ENCODE peak calls at places on chromosomes 3 and 15, in ten cellular contexts. C, L, H, O, X, R, D, S, M and F are unnamed samples.

GRCh38 chr3:148601766-148602685 is 95.7 kb upstream of the AGTR1 start:
- DNase-seq in C (no peak), L (no peak), H (no peak), O (no peak), X (no peak), R (no peak), D (no peak), S (no peak), M (no peak), F (no peak)

GRCh38 chr15:50183112-50183794 is 1.3 kb downstream of the SLC27A2 start:
- DNase-seq in C (no peak), L (no peak), H (no peak), O (no peak), X (no peak), R (no peak), D (no peak), S (no peak), M (no peak), F (no peak)

GRCh38 chr3:11769704-11770103 is 77.0 kb downstream of the TAMM41 start:
- DNase-seq in C (no peak), L (no peak), H (no peak), O (no peak), X (no peak), R (no peak), D (no peak), S (no peak), M (peak), F (no peak)

GRCh38 chr3:183260167-183260904 is 7.3 kb downstream of the B3GNT5 start:
- DNase-seq in C (no peak), L (no peak), H (no peak), O (no peak), X (no peak), R (no peak), D (peak), S (no peak), M (no peak), F (no peak)

GRCh38 chr15:26891448-26891881 is 24.6 kb downstream of the GABRA5 start:
- DNase-seq in C (peak), L (peak), H (no peak), O (no peak), X (peak), R (peak), D (peak), S (peak), M (peak), F (peak)

GRCh38 chr3:118688396-118688884 is 346.2 kb downstream of the IGSF11 start:
- DNase-seq in C (no peak), L (no peak), H (no peak), O (no peak), X (no peak), R (no peak), D (no peak), S (no peak), M (peak), F (no peak)

GRCh38 chr15:80093854-80094418 is 34.5 kb downstream of the ZFAND6 start:
- DNase-seq in C (peak), L (peak), H (no peak), O (no peak), X (peak), R (no peak), D (no peak), S (no peak), M (peak), F (no peak)

GRCh38 chr15:52103217-52104207 is 9.1 kb downstream of the BCL2L10 start:
- DNase-seq in C (peak), L (no peak), H (peak), O (no peak), X (peak), R (peak), D (peak), S (peak), M (peak), F (peak)

GRCh38 chr3:124033360-124034015 is 41.6 kb upstream of the ROPN1 start:
- DNase-seq in C (no peak), L (no peak), H (no peak), O (peak), X (peak), R (peak), D (no peak), S (no peak), M (no peak), F (no peak)

GRCh38 chr15:29805043-29805707 is 17.1 kb downstream of the TJP1 start:
- DNase-seq in C (peak), L (no peak), H (no peak), O (no peak), X (no peak), R (no peak), D (no peak), S (no peak), M (peak), F (peak)

GRCh38 chr3:195556390-195556789 is 13.3 kb upstream of the PPP1R2 start:
- DNase-seq in C (no peak), L (no peak), H (no peak), O (no peak), X (no peak), R (no peak), D (peak), S (no peak), M (no peak), F (no peak)

GRCh38 chr3:47762233-47762632 is 19.5 kb downstream of the SMARCC1 start:
- DNase-seq in C (peak), L (no peak), H (no peak), O (no peak), X (no peak), R (no peak), D (no peak), S (no peak), M (no peak), F (no peak)

GRCh38 chr15:90465140-90465929 is 64.4 kb upstream of the CRTC3 start:
- DNase-seq in C (no peak), L (no peak), H (no peak), O (no peak), X (no peak), R (no peak), D (no peak), S (no peak), M (no peak), F (peak)

GRCh38 chr15:88695046-88695445 is 56.2 kb downstream of the ISG20 start:
- DNase-seq in C (no peak), L (no peak), H (no peak), O (no peak), X (no peak), R (no peak), D (no peak), S (no peak), M (no peak), F (no peak)

GRCh38 chr3:128971421-128971820 is 22.5 kb downstream of the CFAP92 start:
- DNase-seq in C (peak), L (no peak), H (peak), O (no peak), X (no peak), R (no peak), D (no peak), S (no peak), M (no peak), F (peak)

GRCh38 chr3:192816274-192816853 is 89.0 kb upstream of the FGF12 start:
- DNase-seq in C (no peak), L (peak), H (no peak), O (no peak), X (no peak), R (no peak), D (peak), S (no peak), M (peak), F (no peak)

GRCh38 chr3:59142581-59142980 is 92.8 kb upstream of the CFAP20DC start:
- DNase-seq in C (no peak), L (no peak), H (no peak), O (no peak), X (no peak), R (no peak), D (no peak), S (no peak), M (no peak), F (no peak)

GRCh38 chr3:143070977-143071551 is 48.5 kb upstream of the CHST2 start:
- DNase-seq in C (no peak), L (no peak), H (no peak), O (no peak), X (no peak), R (no peak), D (no peak), S (no peak), M (peak), F (peak)

GRCh38 chr3:136818851-136819783 is at the start of gene SLC35G2:
- DNase-seq in C (peak), L (peak), H (peak), O (peak), X (peak), R (peak), D (peak), S (no peak), M (peak), F (peak)

GRCh38 chr3:126487151-126487771 is 11.6 kb upstream of the ZXDC start:
- DNase-seq in C (peak), L (no peak), H (no peak), O (no peak), X (no peak), R (no peak), D (no peak), S (no peak), M (peak), F (no peak)

GRCh38 chr3:72246685-72247084 is 461.7 kb upstream of the PROK2 start:
- DNase-seq in C (peak), L (no peak), H (no peak), O (no peak), X (no peak), R (no peak), D (no peak), S (no peak), M (no peak), F (no peak)

DNA sequence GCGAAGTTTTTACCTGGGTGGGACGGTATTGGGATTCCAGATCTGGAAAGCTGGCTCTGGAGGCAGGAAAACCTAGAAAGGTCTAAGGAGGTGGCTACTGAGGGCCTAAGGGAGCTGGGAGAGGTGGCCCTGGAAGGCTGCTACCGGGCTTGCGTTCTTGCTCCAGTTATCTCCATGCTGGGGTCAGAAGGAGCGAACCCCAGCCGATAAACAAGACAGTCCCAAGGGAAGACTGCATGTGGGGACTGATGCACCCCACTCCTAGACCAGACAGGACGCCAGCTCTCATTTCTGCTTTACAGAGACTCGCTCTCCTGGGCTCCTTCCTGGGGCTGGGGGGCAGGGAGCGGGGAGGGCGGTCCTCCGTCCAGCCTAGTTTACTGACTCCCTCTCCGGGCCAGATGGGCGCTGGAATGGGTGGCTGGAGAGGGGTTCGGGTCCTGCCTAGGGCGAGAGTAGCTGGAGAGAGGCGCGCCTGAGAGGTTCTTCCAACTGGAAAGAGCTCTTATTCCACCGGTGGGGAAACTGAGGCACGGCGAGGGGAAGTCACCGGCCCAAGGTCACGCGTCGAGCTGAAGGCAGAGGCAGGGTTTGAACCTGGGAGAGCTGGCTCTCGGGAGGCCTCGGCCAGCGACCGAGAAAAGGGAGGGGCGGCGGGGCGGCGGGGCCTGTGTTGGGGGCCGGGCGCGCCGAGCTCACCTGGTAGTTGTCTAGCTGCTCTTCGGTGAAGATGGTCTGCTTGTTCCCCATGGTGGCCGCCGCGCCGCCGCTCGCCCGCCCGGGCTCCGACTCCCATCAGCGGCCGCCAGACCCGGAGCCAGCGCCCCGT is 565 bp downstream of the CIB2 start:
- DNase-seq in C (peak), L (peak), H (no peak), O (no peak), X (no peak), R (no peak), D (peak), S (no peak), M (no peak), F (no peak)
- H3K4me3 ChIP-seq in C (peak), L (peak), H (peak), O (peak), X (peak), R (peak), D (no peak), S (peak), M (peak), F (peak)

GRCh38 chr3:149653136-149653535 is 4.7 kb downstream of the WWTR1 start:
- DNase-seq in C (no peak), L (no peak), H (no peak), O (no peak), X (no peak), R (no peak), D (no peak), S (no peak), M (no peak), F (no peak)
- H3K4me3 ChIP-seq in C (no peak), L (no peak), H (no peak), O (peak), X (no peak), R (no peak), D (no peak), S (peak), M (no peak), F (no peak)

DNA sequence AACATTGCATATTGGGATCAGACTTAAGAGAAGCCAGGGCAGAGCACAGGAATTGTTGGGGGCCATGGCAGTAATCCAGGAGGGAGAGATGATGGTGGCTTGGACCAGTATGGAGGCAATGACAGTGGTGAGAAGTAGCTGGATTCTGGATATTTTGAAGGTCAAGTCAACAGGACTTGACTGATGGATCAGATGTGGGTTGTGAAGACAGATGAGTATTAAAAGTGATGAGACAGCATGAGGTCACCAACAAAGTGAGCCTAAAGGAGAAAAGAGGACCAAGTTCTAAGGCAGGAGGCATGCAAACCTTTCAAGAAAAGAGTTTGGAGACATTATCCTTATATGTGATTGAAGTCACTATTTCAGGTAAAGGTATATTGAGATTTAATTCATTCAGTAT is 56.6 kb upstream of the TIPARP start:
- DNase-seq in C (no peak), L (no peak), H (no peak), O (no peak), X (no peak), R (no peak), D (no peak), S (no peak), M (peak), F (no peak)
- H3K4me3 ChIP-seq in C (no peak), L (no peak), H (no peak), O (no peak), X (no peak), R (no peak), D (no peak), S (no peak), M (no peak), F (no peak)

GRCh38 chr3:42266085-42266484 is at the start of gene CCK:
- DNase-seq in C (no peak), L (no peak), H (no peak), O (no peak), X (no peak), R (peak), D (no peak), S (no peak), M (no peak), F (no peak)

GRCh38 chr3:42262525-42262924 is 3.5 kb downstream of the CCK start:
- DNase-seq in C (no peak), L (no peak), H (no peak), O (no peak), X (no peak), R (no peak), D (no peak), S (no peak), M (peak), F (peak)

GRCh38 chr3:42264399-42265058 is 1.5 kb downstream of the CCK start:
- DNase-seq in C (peak), L (peak), H (no peak), O (peak), X (no peak), R (peak), D (no peak), S (peak), M (peak), F (no peak)

GRCh38 chr3:42265059-42265991 is 660 bp downstream of the CCK start:
- DNase-seq in C (no peak), L (peak), H (no peak), O (peak), X (no peak), R (peak), D (no peak), S (no peak), M (no peak), F (no peak)

GRCh38 chr3:42263354-42264346 is 2.3 kb downstream of the CCK start:
- DNase-seq in C (no peak), L (peak), H (no peak), O (peak), X (no peak), R (peak), D (no peak), S (no peak), M (peak), F (no peak)
- H3K4me3 ChIP-seq in C (no peak), L (no peak), H (peak), O (peak), X (no peak), R (no peak), D (no peak), S (peak), M (no peak), F (peak)

GRCh38 chr15:39669671-39670070 is 88.8 kb downstream of the THBS1 start:
- DNase-seq in C (no peak), L (no peak), H (no peak), O (no peak), X (no peak), R (no peak), D (no peak), S (no peak), M (no peak), F (no peak)

GRCh38 chr15:39666671-39667070 is 85.8 kb downstream of the THBS1 start:
- DNase-seq in C (no peak), L (no peak), H (no peak), O (no peak), X (no peak), R (no peak), D (no peak), S (no peak), M (no peak), F (no peak)

GRCh38 chr15:39665629-39666245 is 84.9 kb downstream of the THBS1 start:
- DNase-seq in C (no peak), L (no peak), H (no peak), O (no peak), X (no peak), R (no peak), D (no peak), S (no peak), M (no peak), F (no peak)

GRCh38 chr15:39668457-39668856 is 87.6 kb downstream of the THBS1 start:
- DNase-seq in C (no peak), L (no peak), H (no peak), O (no peak), X (no peak), R (no peak), D (no peak), S (no peak), M (no peak), F (no peak)

DNA sequence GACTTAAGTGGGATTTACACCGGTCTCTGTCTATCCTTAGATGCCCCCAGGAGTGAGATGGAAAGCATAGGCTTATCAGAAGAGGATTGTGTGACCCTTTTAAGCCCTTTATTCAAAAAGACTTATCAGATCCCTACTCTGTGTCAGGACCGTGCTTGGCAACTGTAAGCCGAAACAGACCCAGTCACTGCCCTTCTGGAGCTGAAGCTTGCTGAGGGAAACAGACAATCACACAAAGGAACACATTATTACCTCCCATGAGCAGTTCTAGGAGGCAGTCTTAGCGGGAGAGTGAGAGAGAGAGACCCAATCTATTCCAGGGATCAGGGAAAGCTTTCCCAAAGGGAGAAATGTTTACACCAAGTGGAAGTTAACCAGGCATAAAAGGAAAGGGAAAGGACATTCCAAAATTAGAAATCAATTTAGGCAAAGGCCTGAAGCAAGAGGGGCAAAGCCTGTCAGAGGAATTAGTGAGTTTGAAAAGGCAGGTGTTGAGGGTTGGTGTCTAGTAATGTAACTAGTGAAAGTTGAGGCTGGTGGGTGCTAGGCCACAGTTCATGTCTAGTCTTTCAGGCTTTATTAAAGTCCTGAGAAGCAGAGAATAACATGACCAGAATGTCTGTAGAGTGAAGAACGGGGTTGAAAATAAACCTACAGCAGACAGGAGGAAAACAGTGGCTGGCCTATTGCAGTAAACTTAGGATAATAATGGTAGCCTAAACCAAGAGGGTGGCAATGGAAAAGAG is 86.7 kb downstream of the THBS1 start:
- DNase-seq in C (no peak), L (no peak), H (no peak), O (no peak), X (no peak), R (no peak), D (no peak), S (no peak), M (no peak), F (no peak)
- H3K4me3 ChIP-seq in C (no peak), L (no peak), H (no peak), O (no peak), X (no peak), R (no peak), D (no peak), S (no peak), M (no peak), F (no peak)

GRCh38 chr15:78691167-78691872 is 50.3 kb upstream of the CHRNB4 start:
- DNase-seq in C (no peak), L (no peak), H (no peak), O (peak), X (peak), R (no peak), D (no peak), S (no peak), M (no peak), F (no peak)
- H3K4me3 ChIP-seq in C (no peak), L (no peak), H (no peak), O (no peak), X (no peak), R (no peak), D (no peak), S (no peak), M (no peak), F (no peak)

GRCh38 chr3:139948467-139948866 is 13.5 kb downstream of the CLSTN2 start:
- DNase-seq in C (no peak), L (no peak), H (no peak), O (no peak), X (no peak), R (no peak), D (no peak), S (no peak), M (no peak), F (no peak)
- H3K4me3 ChIP-seq in C (no peak), L (no peak), H (no peak), O (no peak), X (no peak), R (no peak), D (no peak), S (no peak), M (no peak), F (no peak)

GRCh38 chr3:13282528-13282985 is 137.6 kb downstream of the NUP210 start:
- DNase-seq in C (no peak), L (peak), H (no peak), O (no peak), X (no peak), R (no peak), D (no peak), S (no peak), M (no peak), F (no peak)

GRCh38 chr3:13282986-13283876 is 136.9 kb downstream of the NUP210 start:
- DNase-seq in C (peak), L (peak), H (no peak), O (no peak), X (peak), R (no peak), D (peak), S (no peak), M (no peak), F (no peak)

GRCh38 chr3:13285007-13285567 is 135.0 kb downstream of the NUP210 start:
- DNase-seq in C (no peak), L (no peak), H (no peak), O (no peak), X (no peak), R (no peak), D (no peak), S (no peak), M (no peak), F (no peak)

GRCh38 chr3:13281657-13282527 is 138.2 kb downstream of the NUP210 start:
- DNase-seq in C (peak), L (peak), H (peak), O (no peak), X (no peak), R (no peak), D (no peak), S (no peak), M (peak), F (no peak)

GRCh38 chr3:13283877-13284264 is 136.3 kb downstream of the NUP210 start:
- DNase-seq in C (no peak), L (no peak), H (no peak), O (no peak), X (no peak), R (no peak), D (no peak), S (no peak), M (no peak), F (no peak)
- H3K4me3 ChIP-seq in C (no peak), L (no peak), H (no peak), O (peak), X (no peak), R (no peak), D (no peak), S (no peak), M (no peak), F (no peak)